ENCODE peak calls at places on chromosome 22, in nine cellular contexts. E is adrenal gland, G is glutamatergic neuron, F is AG09309, W is sigmoid colon, S is PC-3, L is omental fat pad, X is B cell, A is HCT116. O is an unnamed sample.

GRCh38 chr22:27686534-27686933 is 115.0 kb downstream of the MN1 start:
- DNase-seq in E (peak; percentile 96), G (no peak), F (no peak), W (peak; percentile 84), S (no peak), L (no peak), X (no peak), A (peak; percentile 68), O (no peak)

GRCh38 chr22:33476206-33476605 is 418.0 kb upstream of the SYN3 start:
- DNase-seq in E (no peak), G (no peak), F (no peak), W (no peak), S (peak; percentile 15), L (no peak), X (no peak), A (no peak), O (no peak)

GRCh38 chr22:31155425-31155824 is 4.6 kb upstream of the RNF185 start:
- DNase-seq in E (no peak), G (no peak), F (no peak), W (no peak), S (no peak), L (no peak), X (no peak), A (no peak), O (no peak)

GRCh38 chr22:25953919-25954318 is 211.9 kb downstream of the MYO18B start:
- DNase-seq in E (no peak), G (no peak), F (no peak), W (no peak), S (no peak), L (no peak), X (no peak), A (no peak), O (no peak)

GRCh38 chr22:37566903-37567798 is 6.9 kb downstream of the CDC42EP1 start:
- DNase-seq in E (peak; percentile 88), G (peak; percentile 85), F (no peak), W (peak; percentile 88), S (peak; percentile 93), L (peak; percentile 75), X (peak; percentile 93), A (peak; percentile 84), O (peak; percentile 76)

GRCh38 chr22:41603873-41604332 is 14.3 kb upstream of the PMM1 start:
- DNase-seq in E (no peak), G (no peak), F (no peak), W (no peak), S (no peak), L (no peak), X (peak; percentile 27), A (no peak), O (no peak)

GRCh38 chr22:46149493-46149997 is 781 bp upstream of the PPARA start:
- DNase-seq in E (peak; percentile 60), G (peak; percentile 47), F (no peak), W (peak; percentile 84), S (no peak), L (no peak), X (peak; percentile 51), A (no peak), O (no peak)

GRCh38 chr22:17980013-17980510 is 44.3 kb downstream of the MICAL3 start:
- DNase-seq in E (no peak), G (no peak), F (no peak), W (no peak), S (no peak), L (no peak), X (no peak), A (no peak), O (no peak)

GRCh38 chr22:32677876-32678275 is 123.6 kb upstream of the TIMP3 start:
- DNase-seq in E (no peak), G (no peak), F (no peak), W (no peak), S (no peak), L (no peak), X (no peak), A (no peak), O (no peak)

GRCh38 chr22:16975155-16975885 is 32.7 kb downstream of the GAB4 start:
- DNase-seq in E (no peak), G (no peak), F (no peak), W (no peak), S (no peak), L (no peak), X (no peak), A (no peak), O (no peak)

GRCh38 chr22:45925811-45926351 is 51.1 kb downstream of the WNT7B start:
- DNase-seq in E (no peak), G (no peak), F (no peak), W (no peak), S (peak; percentile 21), L (no peak), X (no peak), A (no peak), O (no peak)

GRCh38 chr22:47631571-47632102 is 869.2 kb downstream of the TBC1D22A start:
- DNase-seq in E (no peak), G (no peak), F (no peak), W (no peak), S (peak; percentile 91), L (no peak), X (no peak), A (peak; percentile 65), O (no peak)

GRCh38 chr22:44894782-44895181 is 115.0 kb downstream of the PHF21B start:
- DNase-seq in E (no peak), G (no peak), F (no peak), W (no peak), S (no peak), L (no peak), X (no peak), A (no peak), O (no peak)

GRCh38 chr22:44894321-44894720 is 115.5 kb downstream of the PHF21B start:
- DNase-seq in E (no peak), G (no peak), F (no peak), W (no peak), S (no peak), L (no peak), X (no peak), A (no peak), O (no peak)

GRCh38 chr22:44892803-44893730 is 116.7 kb downstream of the PHF21B start:
- DNase-seq in E (no peak), G (no peak), F (no peak), W (no peak), S (no peak), L (no peak), X (no peak), A (no peak), O (no peak)

GRCh38 chr22:44892243-44892642 is 117.6 kb downstream of the PHF21B start:
- DNase-seq in E (no peak), G (no peak), F (no peak), W (no peak), S (no peak), L (no peak), X (no peak), A (no peak), O (no peak)

DNA sequence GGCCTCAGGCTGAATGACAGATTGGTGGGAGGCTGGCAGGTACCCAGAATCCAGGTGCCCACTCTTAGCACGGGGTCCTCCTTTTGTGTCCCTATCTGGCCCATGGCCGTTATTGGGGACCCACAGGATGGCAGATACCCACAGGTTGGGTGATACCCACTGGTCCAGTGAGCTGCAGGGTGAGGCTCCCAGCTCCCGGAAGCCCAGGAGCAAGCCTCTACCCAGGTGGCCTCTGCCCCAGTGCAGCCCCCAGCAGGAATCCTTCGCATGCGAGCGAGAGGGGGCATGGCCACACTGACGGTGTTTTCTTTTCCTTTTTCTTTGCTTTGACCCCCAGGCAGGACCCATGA is 116.1 kb downstream of the PHF21B start:
- DNase-seq in E (no peak), G (no peak), F (no peak), W (no peak), S (no peak), L (no peak), X (no peak), A (no peak), O (no peak)
- TF ChIP-seq CTCF in E (no peak), G (no peak), F (no peak), W (no peak), S (no peak), L (no peak), X (no peak), A (no peak), O (no peak)

DNA sequence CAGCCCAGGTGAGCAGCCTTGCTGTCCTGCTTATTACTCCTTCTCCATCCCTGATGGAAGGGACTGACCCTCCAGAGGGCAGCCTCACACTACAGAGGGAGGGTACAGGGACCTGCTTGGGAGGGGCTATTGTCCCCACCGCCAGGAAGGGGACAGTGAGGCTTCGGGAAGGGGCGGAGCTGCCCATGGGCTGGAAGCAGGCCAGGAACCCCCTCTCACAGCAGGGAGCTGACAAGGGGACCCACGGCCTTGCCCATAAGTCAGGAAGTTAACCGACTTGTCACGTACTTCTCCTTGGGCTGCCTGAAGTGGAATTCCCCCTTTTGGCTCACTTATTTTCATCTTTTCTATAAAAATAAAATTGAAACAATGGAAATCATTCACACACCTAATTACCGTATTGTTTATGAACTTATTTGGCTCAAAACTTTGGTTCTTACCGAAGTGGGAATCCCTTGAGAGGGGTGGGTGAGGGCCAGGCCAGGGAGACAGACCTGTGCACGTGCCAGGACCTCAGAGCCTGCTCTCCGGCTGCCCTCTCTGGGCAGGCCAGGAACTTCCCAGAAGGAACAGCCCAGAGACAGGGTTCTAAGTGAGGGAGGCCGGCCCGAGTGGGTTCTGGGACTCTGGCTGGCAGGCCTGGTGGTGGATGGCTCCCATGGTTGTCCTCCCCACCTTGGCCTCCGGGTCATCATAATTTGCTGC is 5.8 kb downstream of the MGAT3 start:
- DNase-seq in E (peak; percentile 11), G (no peak), F (no peak), W (no peak), S (no peak), L (no peak), X (peak; percentile 55), A (no peak), O (no peak)
- TF ChIP-seq CTCF in E (no peak), G (no peak), F (no peak), W (no peak), S (no peak), L (no peak), X (no peak), A (no peak), O (no peak)

GRCh38 chr22:22802346-22802970 is 85.2 kb upstream of the IGLL5 start:
- DNase-seq in E (no peak), G (no peak), F (no peak), W (no peak), S (no peak), L (no peak), X (no peak), A (no peak), O (no peak)
- TF ChIP-seq CTCF in E (peak; percentile 12), G (peak; percentile 44), F (peak; percentile 14), W (no peak), S (peak; percentile 39), L (no peak), X (peak; percentile 41), A (no peak), O (peak; percentile 41)

DNA sequence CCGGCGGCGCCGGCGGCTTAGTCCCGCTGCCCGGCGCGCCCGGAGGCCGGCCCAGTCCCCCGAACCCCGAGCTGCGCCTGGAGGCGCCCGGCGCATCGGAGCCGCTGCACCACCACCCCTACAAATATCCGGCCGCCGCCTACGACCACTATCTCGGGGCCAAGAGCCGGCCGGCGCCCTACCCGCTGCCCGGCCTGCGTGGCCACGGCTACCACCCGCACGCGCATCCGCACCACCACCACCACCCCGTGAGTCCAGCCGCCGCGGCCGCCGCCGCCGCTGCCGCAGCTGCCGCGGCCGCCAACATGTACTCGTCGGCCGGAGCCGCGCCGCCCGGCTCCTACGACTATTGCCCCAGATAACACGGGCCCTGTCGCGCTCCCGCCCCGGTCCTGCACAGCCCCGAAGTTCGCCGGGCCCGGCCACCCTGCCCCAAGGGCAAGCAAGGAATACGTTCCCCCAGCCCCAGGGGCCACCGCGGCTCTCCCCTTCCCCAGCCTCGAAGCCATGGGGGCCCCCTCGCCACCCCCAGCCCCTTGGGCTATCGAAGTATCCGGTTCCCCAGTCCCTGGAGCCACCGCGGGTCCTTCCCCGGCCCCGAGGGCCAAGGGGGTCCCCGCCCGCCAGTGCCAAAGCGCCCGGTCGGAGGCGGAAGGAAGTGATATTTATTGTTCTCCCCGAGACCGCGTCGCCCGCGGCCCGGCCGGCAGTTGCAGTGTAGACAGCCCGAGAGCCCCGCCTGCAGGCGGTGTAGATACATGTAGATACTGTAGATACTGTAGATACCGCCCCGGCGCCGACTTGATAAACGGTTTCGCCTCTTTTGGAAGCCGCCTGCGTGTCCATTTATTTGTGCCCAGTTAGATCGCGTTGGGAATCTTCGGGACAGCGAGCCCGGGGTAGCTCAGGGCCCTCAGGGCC is 6.2 kb downstream of the TBX1 start:
- DNase-seq in E (peak; percentile 42), G (peak; percentile 33), F (no peak), W (no peak), S (no peak), L (no peak), X (peak; percentile 68), A (peak; percentile 50), O (no peak)
- TF ChIP-seq CTCF in E (no peak), G (no peak), F (peak; percentile 33), W (no peak), S (no peak), L (no peak), X (peak; percentile 39), A (peak; percentile 53), O (peak; percentile 60)

O was measured in neural crest cell.